ENCODE peak calls at places on chromosomes 1 and 21, in ten cellular contexts. One of them, this sample, is unnamed.
A peak's percentile ranks its signal among the peaks of the same experiment; 100 is the strongest.

GRCh38 chr1:162689745-162690671 is 57.7 kb downstream of the DDR2 start:
- DNase-seq in nephron progenitor cell: no peak
- DNase-seq in cardiac fibroblast: peak; percentile 60
- DNase-seq in endothelial cell: no peak
- DNase-seq in effector CD4-positive, alpha-beta T cell: no peak
- DNase-seq in stimulated activated naive B cell treated with anti-CD40 and anti-IgM and Interleukin-4, amounts not matched to agents 10 μg/mL and 1 μg/mL and 100 μg/mL, for 72 hours: no peak
- DNase-seq in psoas muscle: no peak
- DNase-seq in stimulated activated CD8-positive, alpha-beta memory T cell treated with anti-CD3 and anti-CD28 coated beads, Interleukin-15, amount 100 ng/mL, for 1 hour: no peak
- DNase-seq in GM04503: no peak
- DNase-seq in activated T-cell treated with anti-CD3 and anti-CD28 coated beads, Interleukin-2, amount 50 U/mL, for 24 hours: no peak
- DNase-seq in this sample: no peak

GRCh38 chr1:151994956-151995355 is 1.3 kb upstream of the S100A10 start:
- DNase-seq in nephron progenitor cell: no peak
- DNase-seq in cardiac fibroblast: peak; percentile 99
- DNase-seq in endothelial cell: no peak
- DNase-seq in effector CD4-positive, alpha-beta T cell: no peak
- DNase-seq in stimulated activated naive B cell treated with anti-CD40 and anti-IgM and Interleukin-4, amounts not matched to agents 10 μg/mL and 1 μg/mL and 100 μg/mL, for 72 hours: no peak
- DNase-seq in psoas muscle: no peak
- DNase-seq in stimulated activated CD8-positive, alpha-beta memory T cell treated with anti-CD3 and anti-CD28 coated beads, Interleukin-15, amount 100 ng/mL, for 1 hour: no peak
- DNase-seq in GM04503: peak; percentile 99
- DNase-seq in activated T-cell treated with anti-CD3 and anti-CD28 coated beads, Interleukin-2, amount 50 U/mL, for 24 hours: no peak
- DNase-seq in this sample: no peak

GRCh38 chr1:88983791-88984552 is 8.5 kb downstream of the KYAT3 start:
- DNase-seq in nephron progenitor cell: no peak
- DNase-seq in cardiac fibroblast: peak; percentile 81
- DNase-seq in endothelial cell: no peak
- DNase-seq in effector CD4-positive, alpha-beta T cell: peak; percentile 15
- DNase-seq in stimulated activated naive B cell treated with anti-CD40 and anti-IgM and Interleukin-4, amounts not matched to agents 10 μg/mL and 1 μg/mL and 100 μg/mL, for 72 hours: no peak
- DNase-seq in psoas muscle: no peak
- DNase-seq in stimulated activated CD8-positive, alpha-beta memory T cell treated with anti-CD3 and anti-CD28 coated beads, Interleukin-15, amount 100 ng/mL, for 1 hour: no peak
- DNase-seq in GM04503: no peak
- DNase-seq in activated T-cell treated with anti-CD3 and anti-CD28 coated beads, Interleukin-2, amount 50 U/mL, for 24 hours: peak; percentile 49
- DNase-seq in this sample: peak; percentile 66

GRCh38 chr1:247368501-247368900 is 36.8 kb upstream of the ZNF496 start:
- DNase-seq in nephron progenitor cell: no peak
- DNase-seq in cardiac fibroblast: no peak
- DNase-seq in endothelial cell: no peak
- DNase-seq in effector CD4-positive, alpha-beta T cell: no peak
- DNase-seq in stimulated activated naive B cell treated with anti-CD40 and anti-IgM and Interleukin-4, amounts not matched to agents 10 μg/mL and 1 μg/mL and 100 μg/mL, for 72 hours: no peak
- DNase-seq in psoas muscle: no peak
- DNase-seq in stimulated activated CD8-positive, alpha-beta memory T cell treated with anti-CD3 and anti-CD28 coated beads, Interleukin-15, amount 100 ng/mL, for 1 hour: no peak
- DNase-seq in GM04503: no peak
- DNase-seq in activated T-cell treated with anti-CD3 and anti-CD28 coated beads, Interleukin-2, amount 50 U/mL, for 24 hours: no peak
- DNase-seq in this sample: no peak

GRCh38 chr21:46219591-46220239 is 8.9 kb downstream of the LSS start:
- DNase-seq in nephron progenitor cell: no peak
- DNase-seq in cardiac fibroblast: no peak
- DNase-seq in endothelial cell: no peak
- DNase-seq in effector CD4-positive, alpha-beta T cell: no peak
- DNase-seq in stimulated activated naive B cell treated with anti-CD40 and anti-IgM and Interleukin-4, amounts not matched to agents 10 μg/mL and 1 μg/mL and 100 μg/mL, for 72 hours: no peak
- DNase-seq in psoas muscle: no peak
- DNase-seq in stimulated activated CD8-positive, alpha-beta memory T cell treated with anti-CD3 and anti-CD28 coated beads, Interleukin-15, amount 100 ng/mL, for 1 hour: no peak
- DNase-seq in GM04503: no peak
- DNase-seq in activated T-cell treated with anti-CD3 and anti-CD28 coated beads, Interleukin-2, amount 50 U/mL, for 24 hours: no peak
- DNase-seq in this sample: no peak

GRCh38 chr1:229105822-229106525 is 164.9 kb upstream of the RAB4A start:
- DNase-seq in nephron progenitor cell: no peak
- DNase-seq in cardiac fibroblast: no peak
- DNase-seq in endothelial cell: no peak
- DNase-seq in effector CD4-positive, alpha-beta T cell: no peak
- DNase-seq in stimulated activated naive B cell treated with anti-CD40 and anti-IgM and Interleukin-4, amounts not matched to agents 10 μg/mL and 1 μg/mL and 100 μg/mL, for 72 hours: no peak
- DNase-seq in psoas muscle: no peak
- DNase-seq in stimulated activated CD8-positive, alpha-beta memory T cell treated with anti-CD3 and anti-CD28 coated beads, Interleukin-15, amount 100 ng/mL, for 1 hour: no peak
- DNase-seq in GM04503: no peak
- DNase-seq in activated T-cell treated with anti-CD3 and anti-CD28 coated beads, Interleukin-2, amount 50 U/mL, for 24 hours: no peak
- DNase-seq in this sample: no peak

GRCh38 chr1:228379666-228380065 is 27.0 kb downstream of the TRIM11 start:
- DNase-seq in nephron progenitor cell: no peak
- DNase-seq in cardiac fibroblast: no peak
- DNase-seq in endothelial cell: no peak
- DNase-seq in effector CD4-positive, alpha-beta T cell: no peak
- DNase-seq in stimulated activated naive B cell treated with anti-CD40 and anti-IgM and Interleukin-4, amounts not matched to agents 10 μg/mL and 1 μg/mL and 100 μg/mL, for 72 hours: no peak
- DNase-seq in psoas muscle: peak; percentile 20
- DNase-seq in stimulated activated CD8-positive, alpha-beta memory T cell treated with anti-CD3 and anti-CD28 coated beads, Interleukin-15, amount 100 ng/mL, for 1 hour: no peak
- DNase-seq in GM04503: no peak
- DNase-seq in activated T-cell treated with anti-CD3 and anti-CD28 coated beads, Interleukin-2, amount 50 U/mL, for 24 hours: no peak
- DNase-seq in this sample: no peak

GRCh38 chr1:210223174-210223904 is 9.3 kb upstream of the SERTAD4 start:
- DNase-seq in nephron progenitor cell: peak; percentile 29
- DNase-seq in cardiac fibroblast: no peak
- DNase-seq in endothelial cell: no peak
- DNase-seq in effector CD4-positive, alpha-beta T cell: no peak
- DNase-seq in stimulated activated naive B cell treated with anti-CD40 and anti-IgM and Interleukin-4, amounts not matched to agents 10 μg/mL and 1 μg/mL and 100 μg/mL, for 72 hours: no peak
- DNase-seq in psoas muscle: no peak
- DNase-seq in stimulated activated CD8-positive, alpha-beta memory T cell treated with anti-CD3 and anti-CD28 coated beads, Interleukin-15, amount 100 ng/mL, for 1 hour: no peak
- DNase-seq in GM04503: no peak
- DNase-seq in activated T-cell treated with anti-CD3 and anti-CD28 coated beads, Interleukin-2, amount 50 U/mL, for 24 hours: no peak
- DNase-seq in this sample: no peak

GRCh38 chr1:155971910-155972809 is 6.2 kb downstream of the ARHGEF2 start:
- DNase-seq in nephron progenitor cell: no peak
- DNase-seq in cardiac fibroblast: no peak
- DNase-seq in endothelial cell: no peak
- DNase-seq in effector CD4-positive, alpha-beta T cell: no peak
- DNase-seq in stimulated activated naive B cell treated with anti-CD40 and anti-IgM and Interleukin-4, amounts not matched to agents 10 μg/mL and 1 μg/mL and 100 μg/mL, for 72 hours: no peak
- DNase-seq in psoas muscle: no peak
- DNase-seq in stimulated activated CD8-positive, alpha-beta memory T cell treated with anti-CD3 and anti-CD28 coated beads, Interleukin-15, amount 100 ng/mL, for 1 hour: no peak
- DNase-seq in GM04503: no peak
- DNase-seq in activated T-cell treated with anti-CD3 and anti-CD28 coated beads, Interleukin-2, amount 50 U/mL, for 24 hours: no peak
- DNase-seq in this sample: no peak